ENCODE peak calls at places on chromosomes 3 and 15, in seven cellular contexts. W, J, A, X, O, N and T are unnamed samples.

GRCh38 chr15:39799552-39800011 is 16.9 kb upstream of the FSIP1 start:
- DNase-seq in X (no peak), W (no peak), J (no peak), O (no peak), A (no peak), N (no peak), T (peak)

GRCh38 chr3:72641684-72642083 is 206.6 kb downstream of the SHQ1 start:
- DNase-seq in W (no peak), A (no peak), J (no peak), O (no peak), X (no peak), N (no peak), T (no peak)

GRCh38 chr15:62889734-62890505 is 152.6 kb upstream of the TPM1 start:
- DNase-seq in W (no peak), O (no peak), J (no peak), N (no peak), X (no peak), A (peak), T (no peak)

GRCh38 chr15:68994149-68994548 is 20.3 kb upstream of the NOX5 start:
- DNase-seq in X (no peak), J (no peak), W (no peak), O (no peak), A (peak), N (peak), T (no peak)

GRCh38 chr3:150874666-150875219 is 30.5 kb downstream of the MINDY4B start:
- DNase-seq in X (no peak), W (no peak), A (no peak), O (no peak), J (no peak), N (no peak), T (no peak)

GRCh38 chr3:116836286-116836685 is 126.7 kb downstream of the TUSC7 start:
- DNase-seq in W (no peak), O (no peak), J (no peak), A (no peak), N (no peak), X (no peak), T (no peak)

GRCh38 chr3:64445318-64446300 is 220.3 kb upstream of the PRICKLE2 start:
- DNase-seq in W (no peak), X (peak), O (peak), J (peak), A (peak), N (no peak), T (no peak)

GRCh38 chr3:53940651-53941050 is 49.0 kb upstream of the SELENOK start:
- DNase-seq in N (no peak), X (no peak), W (no peak), O (no peak), J (no peak), A (no peak), T (no peak)

GRCh38 chr3:182732232-182733015 is 60.9 kb upstream of the ATP11B start:
- DNase-seq in O (no peak), N (no peak), J (no peak), A (no peak), X (no peak), W (no peak), T (no peak)

GRCh38 chr3:133843634-133844033 is 38.0 kb downstream of the SRPRB start:
- DNase-seq in J (no peak), X (no peak), O (no peak), A (peak), N (peak), W (no peak), T (no peak)

GRCh38 chr3:187025254-187025655 is 94.9 kb downstream of the ST6GAL1 start:
- DNase-seq in J (no peak), X (no peak), O (no peak), A (no peak), N (no peak), W (no peak), T (no peak)

GRCh38 chr3:50194903-50195500 is 3.6 kb downstream of the GNAT1 start:
- DNase-seq in A (no peak), N (no peak), W (no peak), O (no peak), X (peak), J (peak), T (no peak)

GRCh38 chr3:51706788-51707731 is at the start of gene GRM2:
- DNase-seq in A (peak), N (peak), W (no peak), O (no peak), X (peak), J (peak), T (no peak)

GRCh38 chr3:46858996-46859710 is 4.1 kb downstream of the MYL3 start:
- DNase-seq in J (no peak), X (peak), A (no peak), O (no peak), W (no peak), N (no peak), T (no peak)

GRCh38 chr15:60660290-60661051 is 181.5 kb upstream of the ICE2 start:
- DNase-seq in W (no peak), A (peak), N (no peak), X (no peak), O (no peak), J (peak), T (peak)

GRCh38 chr3:193168911-193169310 is 72.1 kb upstream of the PLAAT1 start:
- DNase-seq in A (no peak), W (no peak), N (no peak), X (no peak), O (peak), J (no peak), T (no peak)

GRCh38 chr3:123026551-123027291 is 842 bp downstream of the SEMA5B start:
- DNase-seq in J (peak), O (no peak), W (no peak), N (no peak), A (no peak), X (peak), T (no peak)

GRCh38 chr3:46496745-46497555 is 826 bp upstream of the RTP3 start:
- DNase-seq in X (peak), O (no peak), J (no peak), N (no peak), W (no peak), A (peak), T (no peak)

GRCh38 chr3:111676177-111677021 is 81.3 kb upstream of the ZBED2 start:
- DNase-seq in O (no peak), X (no peak), W (no peak), J (no peak), A (peak), N (no peak), T (no peak)

GRCh38 chr3:188214442-188214841 is 60.5 kb downstream of the LPP start:
- DNase-seq in W (no peak), O (no peak), A (peak), X (no peak), N (no peak), J (no peak), T (peak)

GRCh38 chr3:116087431-116087830 is 357.9 kb downstream of the LSAMP start:
- DNase-seq in X (no peak), W (no peak), J (no peak), N (no peak), A (no peak), O (no peak), T (peak)

GRCh38 chr3:134607054-134608022 is 43.5 kb downstream of the KY start:
- DNase-seq in W (no peak), J (no peak), O (no peak), A (no peak), N (no peak), X (no peak), T (no peak)

GRCh38 chr3:23389089-23389488 is 186.0 kb downstream of the UBE2E2 start:
- DNase-seq in A (no peak), O (no peak), N (no peak), J (no peak), X (peak), W (no peak), T (no peak)

GRCh38 chr3:142931222-142931621 is 32.3 kb downstream of the PAQR9 start:
- DNase-seq in W (no peak), X (peak), O (no peak), J (no peak), N (no peak), A (no peak), T (no peak)

GRCh38 chr3:63910873-63911272 is 1.3 kb downstream of the SCAANT1 start:
- DNase-seq in J (no peak), A (peak), O (no peak), N (no peak), W (no peak), X (no peak), T (no peak)

GRCh38 chr3:143977326-143978262 is 6.0 kb downstream of the DIPK2A start:
- DNase-seq in O (no peak), W (no peak), N (no peak), J (no peak), X (no peak), A (peak), T (peak)

GRCh38 chr15:64651573-64652260 is 123.7 kb downstream of the RBPMS2 start:
- DNase-seq in O (no peak), W (peak), A (no peak), X (no peak), N (no peak), J (no peak), T (no peak)

GRCh38 chr15:59689626-59690236 is 611 bp upstream of the BNIP2 start:
- DNase-seq in O (no peak), N (peak), W (no peak), J (no peak), A (peak), X (peak), T (peak)

GRCh38 chr3:193174137-193174536 is 66.9 kb upstream of the PLAAT1 start:
- DNase-seq in W (no peak), A (peak), X (no peak), O (no peak), N (no peak), J (no peak), T (no peak)